ENCODE peak calls at places on chromosomes 16 and 17, in nine cellular contexts. Q is HL-60, P is sigmoid colon, H is Panc1, V is stomach, N is prostate gland, D is GM23338, G is H1, B is transverse colon. O is an unnamed sample.

GRCh38 chr17:79838541-79839274 is 532 bp downstream of the CBX4 start:
- DNase-seq in P (no peak), D (peak), Q (peak), H (no peak), N (peak), B (peak), G (peak), V (peak), O (peak)

GRCh38 chr16:74606521-74607309 is at the start of gene GLG1:
- DNase-seq in V (peak), D (peak), N (peak), G (peak), H (no peak), B (peak), P (peak), Q (peak), O (peak)

GRCh38 chr17:38509008-38509771 is 80.9 kb downstream of the ARHGAP23 start:
- DNase-seq in P (peak), G (peak), V (peak), Q (peak), H (peak), B (peak), D (peak), N (peak), O (peak)

GRCh38 chr17:63626551-63627228 is 4.5 kb downstream of the MAP3K3 start:
- DNase-seq in D (no peak), H (no peak), N (no peak), P (no peak), V (no peak), B (no peak), Q (no peak), G (no peak), O (no peak)

GRCh38 chr16:4157376-4157825 is 41.2 kb upstream of the ADCY9 start:
- DNase-seq in V (no peak), D (no peak), G (no peak), Q (no peak), N (no peak), B (no peak), H (no peak), P (no peak), O (no peak)

GRCh38 chr17:77465358-77466041 is 324.7 kb downstream of the SEC14L1 start:
- DNase-seq in H (no peak), V (peak), G (peak), B (peak), P (peak), Q (peak), D (peak), N (no peak), O (peak)

GRCh38 chr17:41547378-41547841 is 19.3 kb upstream of the KRT19 start:
- DNase-seq in V (no peak), B (no peak), H (no peak), N (no peak), G (no peak), P (no peak), Q (no peak), D (no peak), O (no peak)

GRCh38 chr17:7824021-7824924 is 9.7 kb upstream of the KDM6B start:
- DNase-seq in Q (no peak), V (no peak), N (no peak), P (peak), D (no peak), H (no peak), B (no peak), G (no peak), O (peak)

GRCh38 chr16:67842509-67843342 is 606 bp downstream of the THAP11 start:
- DNase-seq in P (peak), N (peak), V (peak), Q (peak), G (peak), H (no peak), B (peak), D (peak), O (peak)

GRCh38 chr17:77881545-77881944 is 77.0 kb upstream of the TNRC6C start:
- DNase-seq in N (peak), P (peak), H (no peak), Q (peak), G (no peak), B (peak), V (peak), D (no peak), O (peak)

DNA sequence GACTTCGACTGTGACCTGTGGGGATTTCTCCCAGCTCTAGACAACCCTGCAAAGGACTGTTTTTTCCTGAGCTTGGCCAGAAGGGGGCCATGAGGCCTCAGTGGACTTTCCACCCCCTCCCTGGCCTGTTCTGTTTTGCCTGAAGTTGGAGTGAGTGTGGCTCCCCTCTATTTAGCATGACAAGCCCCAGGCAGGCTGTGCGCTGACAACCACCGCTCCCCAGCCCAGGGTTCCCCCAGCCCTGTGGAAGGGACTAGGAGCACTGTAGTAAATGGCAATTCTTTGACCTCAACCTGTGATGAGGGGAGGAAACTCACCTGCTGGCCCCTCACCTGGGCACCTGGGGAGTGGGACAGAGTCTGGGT is 19.3 kb downstream of the NGFR start:
- DNase-seq in B (no peak), V (no peak), Q (no peak), D (peak), N (no peak), H (no peak), G (peak), P (no peak), O (peak)
- TF ChIP-seq POLR2AphosphoS5 in B (no peak), V (no peak), Q (no peak), D (no peak), N (no peak), H (no peak), G (no peak), P (no peak), O (no peak)

GRCh38 chr17:6084226-6085161 is 14.3 kb downstream of the WSCD1 start:
- DNase-seq in D (no peak), G (no peak), P (no peak), N (no peak), H (no peak), V (no peak), B (no peak), Q (no peak), O (no peak)
- H3K27ac ChIP-seq in D (no peak), G (no peak), P (no peak), N (no peak), H (no peak), V (no peak), B (no peak), Q (no peak), O (no peak)

GRCh38 chr17:846901-847777 is 65.0 kb downstream of the MRM3 start:
- DNase-seq in V (no peak), B (no peak), P (no peak), D (no peak), G (no peak), H (no peak), Q (no peak), N (peak), O (no peak)
- TF ChIP-seq POLR2AphosphoS5 in V (peak), B (no peak), P (peak), D (no peak), G (no peak), H (no peak), Q (no peak), N (peak), O (peak)

DNA sequence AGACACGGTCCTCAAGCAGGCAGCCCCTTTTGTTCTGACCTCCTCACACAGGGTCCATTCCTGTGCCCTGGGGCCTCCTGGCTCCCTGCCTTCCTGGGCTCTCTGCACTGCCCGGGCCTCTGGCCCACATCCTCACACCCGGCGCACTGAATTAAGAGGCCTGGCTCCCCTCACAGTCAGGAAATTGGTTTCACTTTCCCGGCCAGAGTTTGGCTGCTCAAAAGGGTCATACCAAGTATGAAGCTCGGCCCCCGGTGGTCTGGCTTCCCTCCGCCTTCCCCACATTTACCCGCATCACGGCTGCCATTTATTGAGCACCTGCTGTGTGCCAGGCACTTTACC is 220.0 kb downstream of the NTN1 start:
- DNase-seq in N (no peak), D (no peak), G (no peak), V (peak), H (no peak), B (peak), Q (no peak), P (peak), O (no peak)
- H3K27ac ChIP-seq in N (peak), D (no peak), G (no peak), V (peak), H (no peak), B (peak), Q (no peak), P (peak), O (peak)

DNA sequence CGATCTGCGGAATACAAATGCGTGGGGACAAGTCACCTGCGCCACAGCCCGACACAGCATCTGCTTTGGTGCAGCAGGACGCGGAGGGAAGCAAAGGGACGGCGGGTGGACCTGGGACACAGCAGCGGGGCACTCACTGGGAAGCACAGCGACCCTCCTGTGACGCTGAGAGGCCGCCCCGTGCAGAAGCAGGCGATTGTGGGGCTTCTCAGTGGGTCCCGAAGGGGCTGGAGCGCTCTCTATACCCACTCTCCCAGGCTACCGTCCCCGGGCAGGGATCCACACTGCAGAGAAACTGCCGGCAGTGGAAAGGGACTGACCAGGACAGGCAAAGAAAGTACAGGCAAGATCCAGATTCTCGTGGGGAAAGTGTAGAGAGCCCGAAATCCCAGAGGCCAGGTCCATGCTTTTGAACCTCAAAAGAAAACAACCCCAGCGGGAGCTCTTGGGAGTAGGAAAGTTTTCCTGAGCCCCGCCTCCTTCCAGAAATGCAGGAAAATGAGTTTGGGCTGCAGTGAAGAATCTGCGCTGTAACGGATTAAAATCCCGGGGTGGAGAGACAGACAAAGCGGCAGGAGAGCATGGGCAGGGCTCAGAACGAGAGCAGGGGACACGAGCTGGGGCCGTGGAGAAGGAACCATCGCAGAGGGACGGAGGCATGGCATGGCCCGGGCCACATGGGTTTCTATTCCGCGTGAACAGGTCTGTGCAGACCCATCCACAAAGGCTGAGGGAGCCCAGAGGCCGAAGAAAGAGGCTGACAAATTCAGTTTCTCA is 12.7 kb downstream of the COX4I1 start:
- DNase-seq in H (no peak), B (no peak), V (no peak), N (no peak), P (no peak), G (no peak), Q (no peak), D (peak), O (no peak)
- TF ChIP-seq POLR2AphosphoS5 in H (no peak), B (no peak), V (no peak), N (no peak), P (no peak), G (no peak), Q (no peak), D (no peak), O (no peak)

DNA sequence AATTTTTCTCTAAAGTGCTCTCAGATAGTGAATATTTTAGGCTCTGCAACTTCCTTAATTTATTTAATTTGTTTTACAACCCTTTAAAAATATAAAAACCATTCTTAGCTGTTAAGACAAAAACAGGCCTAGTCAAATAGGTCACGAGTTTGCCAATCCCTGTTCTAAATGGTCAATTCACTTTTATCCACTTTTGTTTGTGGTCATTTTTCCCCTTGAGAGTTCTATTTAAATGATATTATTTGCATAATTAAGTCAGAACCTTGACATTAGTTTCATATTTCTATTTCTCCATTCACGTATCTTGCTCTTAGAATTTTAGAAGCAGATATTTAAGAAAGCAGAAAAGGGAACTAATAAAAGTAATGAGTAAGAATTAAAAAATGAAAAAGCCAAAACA is 4.0 kb downstream of the AMFR start:
- DNase-seq in B (no peak), P (no peak), H (no peak), G (no peak), Q (no peak), D (no peak), N (no peak), V (no peak), O (no peak)
- H3K27ac ChIP-seq in B (no peak), P (no peak), H (no peak), G (no peak), Q (no peak), D (no peak), N (no peak), V (no peak), O (peak)

GRCh38 chr16:59701987-59702386 is 967.9 kb upstream of the GOT2 start:
- DNase-seq in P (no peak), N (no peak), V (no peak), B (no peak), Q (no peak), H (no peak), G (no peak), D (no peak), O (no peak)
- TF ChIP-seq POLR2AphosphoS5 in P (no peak), N (no peak), V (no peak), B (no peak), Q (no peak), H (no peak), G (no peak), D (no peak), O (no peak)

GRCh38 chr16:62954144-62955032 is 918.1 kb upstream of the CDH8 start:
- DNase-seq in P (no peak), Q (no peak), N (no peak), V (no peak), H (no peak), B (no peak), G (no peak), D (peak), O (no peak)
- H3K27ac ChIP-seq in P (no peak), Q (no peak), N (no peak), V (no peak), H (no peak), B (no peak), G (peak), D (peak), O (no peak)